ENCODE peak calls at places on chromosome 16, in eight cellular contexts. A is CD4-positive, alpha-beta T cell; U is dorsolateral prefrontal cortex; J is progenitor cell of endocrine pancreas; Y is GM13977; O is natural killer cell; W is T-helper 17 cell; F is choroid plexus epithelial cell. I is an unnamed sample.
A peak's percentile ranks its signal among the peaks of the same experiment; 100 is the strongest.

GRCh38 chr16:77376358-77376757 is 58.5 kb downstream of the ADAMTS18 start:
- DNase-seq in W (no peak), O (no peak), J (no peak), A (no peak), F (no peak), Y (peak; percentile 27), U (no peak), I (no peak)

GRCh38 chr16:76486740-76487139 is 209.5 kb downstream of the CNTNAP4 start:
- DNase-seq in J (no peak), W (no peak), F (no peak), Y (no peak), O (no peak), A (no peak), U (no peak), I (no peak)

GRCh38 chr16:89270666-89271345 is 53.3 kb downstream of the ZNF778 start:
- DNase-seq in F (no peak), W (no peak), J (no peak), Y (no peak), A (no peak), U (no peak), O (no peak), I (no peak)

GRCh38 chr16:17070882-17071592 is 399.7 kb downstream of the XYLT1 start:
- DNase-seq in F (no peak), A (peak; percentile 62), J (no peak), W (peak; percentile 76), U (peak; percentile 69), O (peak; percentile 57), Y (peak; percentile 78), I (no peak)

GRCh38 chr16:976389-976931 is 5.1 kb upstream of the SOX8 start:
- DNase-seq in F (no peak), O (no peak), J (no peak), U (no peak), W (no peak), Y (no peak), A (no peak), I (no peak)

GRCh38 chr16:85086347-85087291 is 25.7 kb downstream of the CIBAR2 start:
- DNase-seq in W (peak; percentile 56), O (peak; percentile 72), J (peak; percentile 52), A (peak; percentile 67), U (peak; percentile 44), F (peak; percentile 54), Y (peak; percentile 90), I (peak; percentile 78)

GRCh38 chr16:79994413-79994812 is 393.9 kb upstream of the MAF start:
- DNase-seq in W (no peak), J (no peak), Y (no peak), F (no peak), O (no peak), A (no peak), U (peak; percentile 63), I (no peak)

GRCh38 chr16:887846-888245 is 82.9 kb downstream of the LMF1 start:
- DNase-seq in Y (no peak), U (no peak), W (no peak), J (no peak), A (no peak), F (no peak), O (no peak), I (no peak)

GRCh38 chr16:85575910-85576309 is 37.2 kb upstream of the GSE1 start:
- DNase-seq in J (no peak), Y (no peak), W (no peak), F (no peak), A (no peak), U (no peak), O (no peak), I (no peak)

GRCh38 chr16:3656491-3657468 is 2.3 kb downstream of the DNASE1 start:
- DNase-seq in A (no peak), O (no peak), U (no peak), W (no peak), J (no peak), F (no peak), Y (no peak), I (no peak)

GRCh38 chr16:82011199-82011641 is at the start of gene SDR42E1:
- DNase-seq in W (peak; percentile 61), U (no peak), A (peak; percentile 64), F (peak; percentile 10), O (peak; percentile 51), Y (peak; percentile 77), J (no peak), I (no peak)

GRCh38 chr16:49498241-49499017 is 124.8 kb downstream of the C16orf78 start:
- DNase-seq in O (no peak), F (no peak), J (no peak), U (peak; percentile 34), Y (no peak), W (no peak), A (no peak), I (no peak)

GRCh38 chr16:50861926-50862325 is 120.0 kb downstream of the CYLD start:
- DNase-seq in A (no peak), Y (no peak), O (no peak), F (peak; percentile 43), U (no peak), J (no peak), W (no peak), I (no peak)

GRCh38 chr16:7566360-7566759 is 233.7 kb downstream of the RBFOX1 start:
- DNase-seq in J (no peak), Y (no peak), F (no peak), U (no peak), W (no peak), A (no peak), O (no peak), I (no peak)

GRCh38 chr16:21260870-21261791 is 17.0 kb downstream of the CRYM start:
- DNase-seq in W (no peak), Y (no peak), O (no peak), U (no peak), A (no peak), F (peak; percentile 71), J (no peak), I (no peak)

GRCh38 chr16:24174977-24175376 is 81.2 kb upstream of the CACNG3 start:
- DNase-seq in U (no peak), O (no peak), F (no peak), J (no peak), A (no peak), W (no peak), Y (no peak), I (no peak)

GRCh38 chr16:88026964-88027938 is 76.0 kb downstream of the BANP start:
- DNase-seq in O (no peak), Y (no peak), F (no peak), A (no peak), W (no peak), U (peak; percentile 21), J (no peak), I (peak; percentile 9)

GRCh38 chr16:75929056-75929455 is 202.8 kb upstream of the CPHXL start:
- DNase-seq in A (no peak), J (no peak), W (no peak), F (no peak), Y (no peak), U (no peak), O (no peak), I (no peak)

GRCh38 chr16:56279132-56279531 is 87.8 kb downstream of the GNAO1 start:
- DNase-seq in F (no peak), A (peak; percentile 45), U (no peak), W (no peak), O (peak; percentile 25), J (no peak), Y (no peak), I (no peak)

GRCh38 chr16:84836234-84836647 is 16.5 kb downstream of the CRISPLD2 start:
- DNase-seq in U (no peak), A (no peak), Y (no peak), O (no peak), J (peak; percentile 38), W (no peak), F (peak; percentile 100), I (peak; percentile 73)

GRCh38 chr16:52553322-52553721 is 6.4 kb upstream of the TOX3 start:
- DNase-seq in O (no peak), U (no peak), J (no peak), W (no peak), F (no peak), A (no peak), Y (no peak), I (no peak)

GRCh38 chr16:24800586-24800985 is 45.2 kb upstream of the SLC5A11 start:
- DNase-seq in O (no peak), W (no peak), F (peak; percentile 53), U (no peak), J (no peak), Y (no peak), A (no peak), I (no peak)

GRCh38 chr16:49788505-49788904 is 67.4 kb downstream of the ZNF423 start:
- DNase-seq in F (no peak), O (no peak), J (no peak), A (no peak), W (no peak), Y (no peak), U (peak; percentile 50), I (peak; percentile 46)

GRCh38 chr16:4378202-4378666 is 6.6 kb downstream of the VASN start:
- DNase-seq in J (no peak), A (no peak), W (no peak), O (no peak), Y (no peak), U (no peak), F (no peak), I (peak; percentile 54)